ENCODE peak calls at places on chromosomes 5 and 9, in ten cellular contexts. B, H, A, E, P, D, G, W, N and V are unnamed samples.

GRCh38 chr5:159463590-159464321 is 133.5 kb upstream of the IL12B start:
- DNase-seq in B (no peak), H (no peak), A (no peak), E (no peak), P (no peak), D (no peak), G (peak), W (no peak), N (no peak), V (no peak)

GRCh38 chr9:21616082-21616778 is 134.1 kb upstream of the IFNE start:
- DNase-seq in B (no peak), H (peak), A (no peak), E (no peak), P (peak), D (no peak), G (peak), W (no peak), N (no peak), V (no peak)

GRCh38 chr9:91949946-91950664 is at the start of gene ROR2:
- DNase-seq in B (peak), H (no peak), A (peak), E (peak), P (no peak), D (peak), G (peak), W (peak), N (peak), V (peak)

GRCh38 chr9:18482371-18482770 is 8.4 kb downstream of the ADAMTSL1 start:
- DNase-seq in B (no peak), H (no peak), A (no peak), E (no peak), P (no peak), D (no peak), G (no peak), W (no peak), N (no peak), V (no peak)

GRCh38 chr5:168282120-168282519 is 9.3 kb upstream of the WWC1 start:
- DNase-seq in B (peak), H (no peak), A (no peak), E (no peak), P (no peak), D (no peak), G (peak), W (no peak), N (no peak), V (no peak)

GRCh38 chr5:168301593-168302388 is 10.3 kb downstream of the WWC1 start:
- DNase-seq in B (no peak), H (peak), A (no peak), E (no peak), P (no peak), D (no peak), G (no peak), W (no peak), N (no peak), V (no peak)

GRCh38 chr9:32395483-32396216 is 11.2 kb downstream of the ACO1 start:
- DNase-seq in B (no peak), H (peak), A (peak), E (no peak), P (peak), D (no peak), G (peak), W (no peak), N (peak), V (no peak)

GRCh38 chr5:73263001-73263710 is 90.2 kb downstream of the TMEM174 start:
- DNase-seq in B (no peak), H (no peak), A (no peak), E (no peak), P (peak), D (no peak), G (no peak), W (peak), N (no peak), V (no peak)

GRCh38 chr9:124187311-124187710 is 70.4 kb upstream of the NEK6 start:
- DNase-seq in B (no peak), H (no peak), A (no peak), E (no peak), P (no peak), D (no peak), G (no peak), W (no peak), N (no peak), V (no peak)

GRCh38 chr9:16268037-16269010 is 602.1 kb downstream of the BNC2 start:
- DNase-seq in B (peak), H (no peak), A (no peak), E (no peak), P (no peak), D (no peak), G (no peak), W (no peak), N (no peak), V (no peak)

GRCh38 chr9:120919639-120920494 is 6.7 kb downstream of the TRAF1 start:
- DNase-seq in B (no peak), H (no peak), A (no peak), E (no peak), P (no peak), D (no peak), G (no peak), W (no peak), N (no peak), V (no peak)

GRCh38 chr5:106522296-106522695 is 1148.4 kb downstream of the EFNA5 start:
- DNase-seq in B (no peak), H (no peak), A (no peak), E (no peak), P (no peak), D (no peak), G (peak), W (no peak), N (no peak), V (no peak)

GRCh38 chr9:20144255-20144654 is 355.4 kb upstream of the SLC24A2 start:
- DNase-seq in B (no peak), H (no peak), A (no peak), E (no peak), P (no peak), D (no peak), G (peak), W (no peak), N (no peak), V (no peak)

GRCh38 chr9:83937861-83938455 is 16.7 kb upstream of the KIF27 start:
- DNase-seq in B (peak), H (no peak), A (no peak), E (peak), P (no peak), D (no peak), G (peak), W (peak), N (no peak), V (no peak)

GRCh38 chr9:76891874-76892273 is 14.0 kb downstream of the PRUNE2 start:
- DNase-seq in B (no peak), H (no peak), A (no peak), E (no peak), P (no peak), D (no peak), G (no peak), W (no peak), N (no peak), V (no peak)

GRCh38 chr9:87579761-87580626 is 82.3 kb downstream of the DAPK1 start:
- DNase-seq in B (no peak), H (no peak), A (no peak), E (no peak), P (no peak), D (no peak), G (no peak), W (no peak), N (no peak), V (no peak)

GRCh38 chr9:26809795-26810194 is 82.8 kb downstream of the CAAP1 start:
- DNase-seq in B (no peak), H (peak), A (no peak), E (no peak), P (peak), D (no peak), G (peak), W (no peak), N (no peak), V (no peak)

GRCh38 chr5:135835766-135836165 is 1.3 kb downstream of the SLC25A48 start:
- DNase-seq in B (no peak), H (no peak), A (no peak), E (no peak), P (no peak), D (no peak), G (no peak), W (no peak), N (no peak), V (no peak)

GRCh38 chr9:86119457-86119856 is 20.1 kb upstream of the GOLM1 start:
- DNase-seq in B (no peak), H (no peak), A (no peak), E (no peak), P (no peak), D (no peak), G (no peak), W (no peak), N (no peak), V (no peak)

GRCh38 chr5:105619725-105620124 is 2051.0 kb downstream of the EFNA5 start:
- DNase-seq in B (no peak), H (no peak), A (no peak), E (no peak), P (no peak), D (no peak), G (no peak), W (no peak), N (no peak), V (no peak)

GRCh38 chr5:142065273-142065672 is 43.3 kb upstream of the NDFIP1 start:
- DNase-seq in B (peak), H (no peak), A (no peak), E (no peak), P (no peak), D (no peak), G (peak), W (peak), N (no peak), V (no peak)